ENCODE peak calls at places on chromosomes 6 and 20, in six cellular contexts. Z is mucosa of descending colon, M is ovary, C is left lung, H is brain microvascular endothelial cell, S is uterus. W is an unnamed sample.

GRCh38 chr6:119147101-119148053 is 68.9 kb upstream of the FAM184A start:
- DNase-seq in Z (peak), M (peak), C (no peak), H (peak), S (peak), W (peak)

GRCh38 chr6:63928613-63929012 is 293.0 kb downstream of the PHF3 start:
- DNase-seq in Z (no peak), M (no peak), C (no peak), H (no peak), S (no peak), W (no peak)

GRCh38 chr6:2957696-2958330 is 13.6 kb downstream of the SERPINB6 start:
- DNase-seq in Z (no peak), M (no peak), C (no peak), H (no peak), S (no peak), W (no peak)

GRCh38 chr6:43477235-43478007 is at the start of gene TJAP1:
- DNase-seq in Z (peak), M (peak), C (peak), H (peak), S (peak), W (peak)

GRCh38 chr20:41587523-41587922 is 30.7 kb downstream of the CHD6 start:
- DNase-seq in Z (no peak), M (no peak), C (no peak), H (no peak), S (no peak), W (no peak)

GRCh38 chr6:26305097-26305841 is 59.7 kb upstream of the BTN3A2 start:
- DNase-seq in Z (no peak), M (peak), C (peak), H (peak), S (peak), W (peak)

GRCh38 chr20:39993737-39994136 is 695.3 kb downstream of the MAFB start:
- DNase-seq in Z (no peak), M (no peak), C (no peak), H (no peak), S (no peak), W (no peak)

GRCh38 chr6:157638779-157639178 is 184.3 kb upstream of the SNX9 start:
- DNase-seq in Z (no peak), M (no peak), C (no peak), H (no peak), S (no peak), W (no peak)

GRCh38 chr6:145540741-145541140 is 194.6 kb downstream of the EPM2A start:
- DNase-seq in Z (no peak), M (no peak), C (no peak), H (no peak), S (no peak), W (peak)

GRCh38 chr6:63348836-63349235 is 29.1 kb upstream of the LGSN start:
- DNase-seq in Z (no peak), M (no peak), C (no peak), H (no peak), S (no peak), W (no peak)

GRCh38 chr6:113901482-113901881 is 44.3 kb downstream of the MARCKS start:
- DNase-seq in Z (no peak), M (no peak), C (no peak), H (peak), S (no peak), W (peak)

GRCh38 chr6:113909224-113909856 is 52.2 kb downstream of the MARCKS start:
- DNase-seq in Z (peak), M (no peak), C (no peak), H (peak), S (no peak), W (peak)

GRCh38 chr6:113903666-113904330 is 46.7 kb downstream of the MARCKS start:
- DNase-seq in Z (peak), M (peak), C (no peak), H (no peak), S (peak), W (peak)

GRCh38 chr6:113908801-113909200 is 51.7 kb downstream of the MARCKS start:
- DNase-seq in Z (no peak), M (no peak), C (no peak), H (peak), S (no peak), W (no peak)

DNA sequence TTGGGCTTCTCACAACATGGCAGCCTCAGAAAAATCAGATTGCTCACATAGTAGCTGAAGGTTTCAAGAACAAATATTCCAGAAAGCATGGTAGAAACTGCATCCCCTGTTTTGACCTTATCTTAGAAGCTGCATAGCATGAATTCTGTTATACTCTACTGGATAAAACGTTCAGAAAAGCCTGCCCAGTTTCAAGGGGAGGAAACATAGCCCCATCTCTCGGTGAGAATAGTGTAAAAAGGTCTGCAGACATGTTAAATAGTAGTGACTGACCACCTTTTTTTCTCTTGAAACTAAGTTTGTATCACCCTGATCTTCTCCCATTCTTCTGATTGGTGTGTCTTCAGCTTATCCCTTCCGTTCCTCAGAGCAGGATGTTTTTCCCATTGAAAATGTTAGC is 50.0 kb downstream of the MARCKS start:
- DNase-seq in Z (no peak), M (no peak), C (no peak), H (peak), S (no peak), W (no peak)
- TF ChIP-seq CTCF in Z (no peak), M (no peak), C (no peak), H (no peak), S (no peak), W (no peak)

GRCh38 chr6:57172136-57173055 is at the start of gene BAG2:
- DNase-seq in Z (peak), M (peak), C (peak), H (peak), S (peak), W (peak)

GRCh38 chr6:57177545-57178225 is 5.6 kb downstream of the BAG2 start:
- DNase-seq in Z (peak), M (peak), C (no peak), H (no peak), S (peak), W (peak)

GRCh38 chr6:57173886-57174510 is 1.9 kb downstream of the BAG2 start:
- DNase-seq in Z (no peak), M (no peak), C (no peak), H (peak), S (peak), W (peak)

GRCh38 chr6:57173056-57173885 is 1.1 kb downstream of the BAG2 start:
- DNase-seq in Z (peak), M (no peak), C (no peak), H (no peak), S (no peak), W (no peak)

GRCh38 chr6:57174511-57174907 is 2.4 kb downstream of the BAG2 start:
- DNase-seq in Z (no peak), M (no peak), C (no peak), H (no peak), S (no peak), W (no peak)
- H3K4me3 ChIP-seq in Z (no peak), M (peak), C (peak), H (peak), S (peak), W (peak)

GRCh38 chr6:54267798-54268197 is 40.4 kb upstream of the TINAG start:
- DNase-seq in Z (peak), M (no peak), C (no peak), H (peak), S (no peak), W (peak)
- TF ChIP-seq CTCF in Z (no peak), M (no peak), C (peak), H (peak), S (peak), W (peak)

GRCh38 chr6:96563853-96564252 is 925 bp downstream of the FHL5 start:
- DNase-seq in Z (no peak), M (no peak), C (no peak), H (no peak), S (no peak), W (no peak)

DNA sequence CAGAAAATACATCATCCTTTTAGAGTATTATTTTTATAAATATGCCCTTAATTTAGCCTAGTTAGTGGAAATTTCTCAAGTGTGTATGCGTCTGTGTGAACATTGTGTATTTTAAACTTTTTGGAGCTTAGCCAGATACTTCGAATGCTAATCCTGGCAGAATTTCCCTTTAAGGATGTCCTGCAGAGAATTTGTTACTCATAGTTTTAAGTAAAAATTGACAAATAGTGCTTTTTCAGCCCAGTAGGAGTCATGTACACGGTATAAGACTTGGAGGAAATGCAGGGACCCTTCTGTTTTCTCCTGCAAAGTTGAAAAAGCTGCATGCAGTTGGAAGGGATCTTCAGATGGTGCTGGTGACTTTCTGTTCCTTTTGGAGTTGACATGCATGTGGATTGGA is at the start of gene FHL5:
- DNase-seq in Z (no peak), M (no peak), C (no peak), H (no peak), S (no peak), W (no peak)
- H3K4me3 ChIP-seq in Z (no peak), M (peak), C (no peak), H (no peak), S (no peak), W (no peak)

GRCh38 chr20:9454781-9455180 is 59.6 kb upstream of the LAMP5 start:
- DNase-seq in Z (no peak), M (no peak), C (no peak), H (no peak), S (no peak), W (peak)

GRCh38 chr20:9457055-9457454 is 57.3 kb upstream of the LAMP5 start:
- DNase-seq in Z (no peak), M (no peak), C (no peak), H (no peak), S (no peak), W (no peak)

GRCh38 chr20:9460518-9460917 is 53.9 kb upstream of the LAMP5 start:
- DNase-seq in Z (no peak), M (no peak), C (no peak), H (peak), S (no peak), W (peak)

GRCh38 chr20:9458075-9458818 is 56.1 kb upstream of the LAMP5 start:
- DNase-seq in Z (peak), M (no peak), C (no peak), H (peak), S (no peak), W (peak)
- TF ChIP-seq CTCF in Z (no peak), M (no peak), C (no peak), H (peak), S (no peak), W (peak)

DNA sequence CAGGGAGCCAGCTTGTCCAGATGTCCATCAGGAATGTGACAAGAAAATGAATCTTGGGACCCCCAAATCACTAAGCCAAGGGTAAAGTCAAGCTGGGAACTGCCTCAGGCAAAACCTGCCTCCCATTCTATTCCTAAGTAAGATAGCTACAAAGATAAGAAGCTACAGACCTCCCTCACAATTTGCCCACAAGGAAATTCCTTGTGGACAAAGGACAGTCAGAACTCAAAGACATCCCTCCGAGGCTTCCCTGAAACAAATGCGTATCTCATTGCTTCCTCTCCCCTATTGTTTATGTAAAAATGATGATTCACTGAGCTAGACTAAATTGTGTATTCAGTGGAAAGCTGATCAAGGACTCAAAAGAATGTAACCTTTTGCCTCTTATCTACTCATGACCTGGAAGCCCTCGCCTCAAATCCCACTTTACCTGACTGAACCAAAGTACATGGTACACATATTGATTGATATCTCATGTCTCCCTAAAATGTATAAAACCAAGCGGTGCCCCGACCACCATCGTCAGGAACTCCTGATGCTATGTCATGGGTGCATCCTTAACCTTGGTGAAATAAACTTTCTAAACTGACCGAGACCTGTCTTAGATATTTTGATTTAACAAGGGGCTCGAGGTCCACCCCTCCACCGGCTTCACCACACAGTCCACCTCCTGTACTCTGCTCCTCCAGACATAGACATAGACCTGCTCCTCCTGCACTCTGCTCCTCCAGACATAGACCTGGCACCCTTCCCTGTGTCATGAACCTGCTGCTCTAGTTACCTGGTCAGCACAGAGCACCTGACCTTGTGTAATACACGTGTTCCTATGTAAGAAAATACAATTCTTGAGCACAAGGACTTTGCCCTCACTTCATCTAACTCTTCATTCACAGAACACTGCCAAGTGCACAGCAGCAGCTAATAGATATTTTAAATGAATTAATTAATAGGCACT is 81.4 kb downstream of the WDR27 start:
- DNase-seq in Z (no peak), M (no peak), C (no peak), H (peak), S (no peak), W (peak)
- H3K4me3 ChIP-seq in Z (no peak), M (no peak), C (no peak), H (no peak), S (no peak), W (no peak)

GRCh38 chr20:57153238-57153905 is 113.1 kb downstream of the BMP7 start:
- DNase-seq in Z (no peak), M (no peak), C (no peak), H (no peak), S (no peak), W (no peak)
- TF ChIP-seq CTCF in Z (no peak), M (no peak), C (no peak), H (no peak), S (no peak), W (no peak)

DNA sequence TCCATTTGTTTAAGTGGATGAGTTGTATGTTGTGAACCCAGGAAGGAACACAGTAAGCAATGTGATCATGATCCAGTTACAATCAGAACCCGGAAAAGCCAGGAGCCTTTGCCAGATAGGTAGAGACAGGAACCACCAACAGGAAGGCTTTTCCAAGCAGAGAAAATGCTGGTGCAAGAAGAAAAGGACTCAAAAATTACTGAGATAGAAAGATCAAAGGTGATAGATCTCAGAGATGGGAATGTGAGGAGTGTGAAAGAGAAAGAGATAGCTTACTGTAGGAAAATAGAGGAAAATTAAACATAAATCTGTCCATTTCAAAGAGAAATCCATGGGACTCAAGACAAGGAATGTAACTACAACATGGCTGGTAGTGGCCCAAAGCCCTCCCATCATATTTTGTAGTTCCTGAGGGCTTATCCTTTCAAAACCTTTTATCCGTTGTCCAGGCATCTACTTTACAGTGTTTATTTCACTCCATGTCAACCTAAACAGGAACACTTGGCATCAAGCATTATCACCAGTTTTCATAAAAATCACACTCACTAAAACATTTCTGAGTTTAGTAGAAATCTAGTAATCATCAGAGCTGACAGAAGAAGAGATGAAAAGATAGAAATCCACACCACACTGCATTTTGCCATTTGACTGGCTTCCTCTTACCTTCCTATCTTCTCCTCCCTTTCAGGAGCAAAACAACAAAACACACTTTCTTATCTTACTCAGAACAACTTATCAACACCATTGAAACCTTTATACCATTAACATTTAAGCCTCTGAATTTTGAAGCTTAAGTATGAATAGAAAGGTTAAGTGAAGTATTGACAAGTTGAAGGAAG is 44.5 kb upstream of the STXBP5 start:
- DNase-seq in Z (no peak), M (no peak), C (no peak), H (no peak), S (no peak), W (no peak)
- H3K4me3 ChIP-seq in Z (no peak), M (no peak), C (no peak), H (no peak), S (no peak), W (no peak)